ENCODE peak calls at places on chromosomes 13 and 19, in seven cellular contexts. One of them, this sample, is unnamed.

GRCh38 chr13:46158983-46159382 is 23.0 kb downstream of the LCP1 start:
- DNase-seq in lower lobe of right lung: no peak
- DNase-seq in dorsolateral prefrontal cortex: no peak
- DNase-seq in brain microvascular endothelial cell: no peak
- DNase-seq in heart right ventricle: no peak
- DNase-seq in kidney epithelial cell: no peak
- DNase-seq in fibroblast of mammary gland: no peak
- DNase-seq in this sample: no peak

GRCh38 chr19:56477429-56478338 is 539 bp upstream of the ZNF667 start:
- DNase-seq in fibroblast of mammary gland: peak
- DNase-seq in dorsolateral prefrontal cortex: peak
- DNase-seq in heart right ventricle: peak
- DNase-seq in lower lobe of right lung: peak
- DNase-seq in kidney epithelial cell: peak
- DNase-seq in brain microvascular endothelial cell: peak
- DNase-seq in this sample: peak

GRCh38 chr13:112783135-112783945 is 93.5 kb downstream of the ATP11A start:
- DNase-seq in kidney epithelial cell: no peak
- DNase-seq in brain microvascular endothelial cell: peak
- DNase-seq in lower lobe of right lung: peak
- DNase-seq in heart right ventricle: no peak
- DNase-seq in dorsolateral prefrontal cortex: no peak
- DNase-seq in fibroblast of mammary gland: peak
- DNase-seq in this sample: peak

GRCh38 chr19:8340341-8341096 is 2.5 kb downstream of the KANK3 start:
- DNase-seq in lower lobe of right lung: peak
- DNase-seq in dorsolateral prefrontal cortex: no peak
- DNase-seq in brain microvascular endothelial cell: no peak
- DNase-seq in fibroblast of mammary gland: no peak
- DNase-seq in heart right ventricle: peak
- DNase-seq in kidney epithelial cell: no peak
- DNase-seq in this sample: no peak

GRCh38 chr19:45368737-45369340 is 1.5 kb downstream of the ERCC2 start:
- DNase-seq in heart right ventricle: no peak
- DNase-seq in lower lobe of right lung: no peak
- DNase-seq in brain microvascular endothelial cell: no peak
- DNase-seq in kidney epithelial cell: no peak
- DNase-seq in dorsolateral prefrontal cortex: no peak
- DNase-seq in fibroblast of mammary gland: no peak
- DNase-seq in this sample: no peak

GRCh38 chr13:103184413-103184812 is 118.2 kb upstream of the SLC10A2 start:
- DNase-seq in fibroblast of mammary gland: no peak
- DNase-seq in heart right ventricle: no peak
- DNase-seq in dorsolateral prefrontal cortex: no peak
- DNase-seq in brain microvascular endothelial cell: no peak
- DNase-seq in lower lobe of right lung: no peak
- DNase-seq in kidney epithelial cell: no peak
- DNase-seq in this sample: no peak

GRCh38 chr13:22002893-22003292 is 332.0 kb downstream of the FGF9 start:
- DNase-seq in lower lobe of right lung: no peak
- DNase-seq in kidney epithelial cell: no peak
- DNase-seq in dorsolateral prefrontal cortex: no peak
- DNase-seq in brain microvascular endothelial cell: no peak
- DNase-seq in heart right ventricle: no peak
- DNase-seq in fibroblast of mammary gland: no peak
- DNase-seq in this sample: no peak

GRCh38 chr19:2305974-2306806 is 1.8 kb downstream of the LINGO3 start:
- DNase-seq in lower lobe of right lung: no peak
- DNase-seq in heart right ventricle: no peak
- DNase-seq in kidney epithelial cell: no peak
- DNase-seq in brain microvascular endothelial cell: no peak
- DNase-seq in dorsolateral prefrontal cortex: no peak
- DNase-seq in fibroblast of mammary gland: no peak
- DNase-seq in this sample: no peak

GRCh38 chr13:105083986-105084385 is 1451.5 kb downstream of the EFNB2 start:
- DNase-seq in fibroblast of mammary gland: no peak
- DNase-seq in dorsolateral prefrontal cortex: no peak
- DNase-seq in kidney epithelial cell: no peak
- DNase-seq in heart right ventricle: no peak
- DNase-seq in brain microvascular endothelial cell: no peak
- DNase-seq in lower lobe of right lung: no peak
- DNase-seq in this sample: no peak

GRCh38 chr13:46386996-46387851 is at the start of gene RUBCNL:
- DNase-seq in dorsolateral prefrontal cortex: peak
- DNase-seq in heart right ventricle: no peak
- DNase-seq in brain microvascular endothelial cell: peak
- DNase-seq in lower lobe of right lung: peak
- DNase-seq in fibroblast of mammary gland: peak
- DNase-seq in kidney epithelial cell: no peak
- DNase-seq in this sample: no peak

GRCh38 chr19:17370026-17370587 is 7.0 kb downstream of the PLVAP start:
- DNase-seq in brain microvascular endothelial cell: no peak
- DNase-seq in kidney epithelial cell: no peak
- DNase-seq in dorsolateral prefrontal cortex: peak
- DNase-seq in lower lobe of right lung: no peak
- DNase-seq in heart right ventricle: no peak
- DNase-seq in fibroblast of mammary gland: peak
- DNase-seq in this sample: no peak

GRCh38 chr13:99380402-99380801 is 73.2 kb upstream of the GPR183 start:
- DNase-seq in kidney epithelial cell: no peak
- DNase-seq in fibroblast of mammary gland: no peak
- DNase-seq in heart right ventricle: no peak
- DNase-seq in lower lobe of right lung: no peak
- DNase-seq in brain microvascular endothelial cell: no peak
- DNase-seq in dorsolateral prefrontal cortex: no peak
- DNase-seq in this sample: no peak

GRCh38 chr13:83618966-83619365 is 263.3 kb downstream of the SLITRK1 start:
- DNase-seq in fibroblast of mammary gland: peak
- DNase-seq in lower lobe of right lung: no peak
- DNase-seq in kidney epithelial cell: no peak
- DNase-seq in heart right ventricle: no peak
- DNase-seq in dorsolateral prefrontal cortex: no peak
- DNase-seq in brain microvascular endothelial cell: peak
- DNase-seq in this sample: peak

GRCh38 chr13:26695360-26695705 is 65.3 kb downstream of the GPR12 start:
- DNase-seq in dorsolateral prefrontal cortex: no peak
- DNase-seq in kidney epithelial cell: no peak
- DNase-seq in fibroblast of mammary gland: no peak
- DNase-seq in brain microvascular endothelial cell: no peak
- DNase-seq in heart right ventricle: no peak
- DNase-seq in lower lobe of right lung: no peak
- DNase-seq in this sample: no peak

GRCh38 chr13:40613192-40613818 is 53.1 kb downstream of the FOXO1 start:
- DNase-seq in brain microvascular endothelial cell: no peak
- DNase-seq in fibroblast of mammary gland: no peak
- DNase-seq in lower lobe of right lung: no peak
- DNase-seq in heart right ventricle: peak
- DNase-seq in dorsolateral prefrontal cortex: peak
- DNase-seq in kidney epithelial cell: no peak
- DNase-seq in this sample: no peak

GRCh38 chr19:49889687-49890348 is 6.9 kb downstream of the IL4I1 start:
- DNase-seq in lower lobe of right lung: peak
- DNase-seq in dorsolateral prefrontal cortex: peak
- DNase-seq in kidney epithelial cell: no peak
- DNase-seq in fibroblast of mammary gland: peak
- DNase-seq in brain microvascular endothelial cell: peak
- DNase-seq in heart right ventricle: peak
- DNase-seq in this sample: no peak

GRCh38 chr13:26022538-26023292 is 29.1 kb downstream of the SHISA2 start:
- DNase-seq in brain microvascular endothelial cell: peak
- DNase-seq in fibroblast of mammary gland: peak
- DNase-seq in heart right ventricle: peak
- DNase-seq in dorsolateral prefrontal cortex: no peak
- DNase-seq in lower lobe of right lung: peak
- DNase-seq in kidney epithelial cell: peak
- DNase-seq in this sample: peak

GRCh38 chr13:105991622-105992254 is 543.7 kb downstream of the EFNB2 start:
- DNase-seq in kidney epithelial cell: no peak
- DNase-seq in dorsolateral prefrontal cortex: no peak
- DNase-seq in fibroblast of mammary gland: peak
- DNase-seq in heart right ventricle: no peak
- DNase-seq in brain microvascular endothelial cell: peak
- DNase-seq in lower lobe of right lung: no peak
- DNase-seq in this sample: peak

GRCh38 chr19:872266-872951 is 12.9 kb downstream of the CFD start:
- DNase-seq in brain microvascular endothelial cell: no peak
- DNase-seq in heart right ventricle: peak
- DNase-seq in fibroblast of mammary gland: peak
- DNase-seq in dorsolateral prefrontal cortex: no peak
- DNase-seq in lower lobe of right lung: peak
- DNase-seq in kidney epithelial cell: no peak
- DNase-seq in this sample: no peak

DNA sequence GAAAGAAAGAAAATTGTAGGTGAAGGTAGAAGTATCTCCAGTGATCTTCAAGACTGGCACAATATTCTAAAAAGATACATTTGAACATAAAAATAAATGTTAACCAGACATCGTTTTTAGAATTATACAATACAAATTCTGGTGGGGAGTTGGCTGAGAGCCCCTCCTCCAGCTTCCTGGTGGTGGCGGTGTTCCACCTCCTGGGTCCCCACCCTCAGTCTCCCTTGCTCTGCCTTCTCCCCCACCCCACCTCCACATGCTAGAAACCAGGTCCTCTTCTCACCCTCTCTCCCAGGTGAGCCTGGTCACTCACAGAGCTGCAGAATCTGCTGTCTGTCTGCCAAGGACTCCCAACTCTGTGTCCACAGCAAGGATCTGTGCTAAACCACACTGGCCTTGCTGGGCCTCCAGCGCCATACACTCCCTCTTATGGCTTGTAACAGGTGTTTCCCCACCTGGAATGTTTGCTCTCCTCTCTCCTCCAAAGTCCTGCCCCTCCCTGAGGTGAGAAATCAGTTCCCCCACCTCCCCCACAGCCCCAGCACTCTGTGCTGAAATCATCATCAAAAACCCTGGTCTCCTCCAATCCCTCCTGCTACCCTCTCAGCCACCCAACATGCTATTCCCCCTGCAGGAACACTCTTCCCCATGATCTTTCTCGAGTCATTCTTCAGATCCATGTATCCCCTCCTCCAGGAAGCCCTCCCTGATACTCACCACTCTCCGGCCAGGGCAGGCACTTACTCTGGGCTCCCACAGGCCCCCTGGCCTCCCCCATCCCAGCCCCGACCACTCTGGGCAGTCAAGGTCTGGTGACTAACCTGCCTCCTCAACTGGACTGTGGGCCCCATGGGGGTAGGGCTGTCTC is 20.5 kb upstream of the CYP2S1 start:
- DNase-seq in heart right ventricle: no peak
- DNase-seq in dorsolateral prefrontal cortex: no peak
- DNase-seq in fibroblast of mammary gland: no peak
- DNase-seq in lower lobe of right lung: peak
- DNase-seq in brain microvascular endothelial cell: no peak
- DNase-seq in kidney epithelial cell: no peak
- DNase-seq in this sample: no peak
- TF ChIP-seq CTCF in heart right ventricle: no peak
- TF ChIP-seq CTCF in dorsolateral prefrontal cortex: no peak
- TF ChIP-seq CTCF in fibroblast of mammary gland: no peak
- TF ChIP-seq CTCF in lower lobe of right lung: no peak
- TF ChIP-seq CTCF in brain microvascular endothelial cell: no peak
- TF ChIP-seq CTCF in kidney epithelial cell: no peak
- TF ChIP-seq CTCF in this sample: no peak

GRCh38 chr19:7191946-7192691 is 102.1 kb downstream of the INSR start:
- DNase-seq in heart right ventricle: no peak
- DNase-seq in lower lobe of right lung: no peak
- DNase-seq in dorsolateral prefrontal cortex: no peak
- DNase-seq in fibroblast of mammary gland: peak
- DNase-seq in brain microvascular endothelial cell: no peak
- DNase-seq in kidney epithelial cell: no peak
- DNase-seq in this sample: no peak
- H3K4me3 ChIP-seq in heart right ventricle: no peak
- H3K4me3 ChIP-seq in lower lobe of right lung: no peak
- H3K4me3 ChIP-seq in dorsolateral prefrontal cortex: no peak
- H3K4me3 ChIP-seq in fibroblast of mammary gland: no peak
- H3K4me3 ChIP-seq in brain microvascular endothelial cell: no peak
- H3K4me3 ChIP-seq in kidney epithelial cell: no peak
- H3K4me3 ChIP-seq in this sample: no peak

GRCh38 chr19:34555447-34555846 is 73.9 kb downstream of the WTIP start:
- DNase-seq in lower lobe of right lung: no peak
- DNase-seq in kidney epithelial cell: no peak
- DNase-seq in heart right ventricle: no peak
- DNase-seq in dorsolateral prefrontal cortex: no peak
- DNase-seq in fibroblast of mammary gland: peak
- DNase-seq in brain microvascular endothelial cell: peak
- DNase-seq in this sample: no peak
- TF ChIP-seq CTCF in lower lobe of right lung: no peak
- TF ChIP-seq CTCF in kidney epithelial cell: peak
- TF ChIP-seq CTCF in heart right ventricle: peak
- TF ChIP-seq CTCF in dorsolateral prefrontal cortex: no peak
- TF ChIP-seq CTCF in fibroblast of mammary gland: no peak
- TF ChIP-seq CTCF in brain microvascular endothelial cell: peak
- TF ChIP-seq CTCF in this sample: no peak

GRCh38 chr19:30366282-30366681 is 5.9 kb upstream of the ZNF536 start:
- DNase-seq in brain microvascular endothelial cell: no peak
- DNase-seq in fibroblast of mammary gland: no peak
- DNase-seq in dorsolateral prefrontal cortex: no peak
- DNase-seq in lower lobe of right lung: no peak
- DNase-seq in heart right ventricle: no peak
- DNase-seq in kidney epithelial cell: no peak
- DNase-seq in this sample: no peak

GRCh38 chr19:30367421-30367820 is 4.8 kb upstream of the ZNF536 start:
- DNase-seq in dorsolateral prefrontal cortex: no peak
- DNase-seq in heart right ventricle: no peak
- DNase-seq in lower lobe of right lung: no peak
- DNase-seq in fibroblast of mammary gland: no peak
- DNase-seq in brain microvascular endothelial cell: no peak
- DNase-seq in kidney epithelial cell: no peak
- DNase-seq in this sample: no peak

GRCh38 chr19:30367001-30367400 is 5.2 kb upstream of the ZNF536 start:
- DNase-seq in kidney epithelial cell: no peak
- DNase-seq in lower lobe of right lung: no peak
- DNase-seq in brain microvascular endothelial cell: no peak
- DNase-seq in dorsolateral prefrontal cortex: no peak
- DNase-seq in fibroblast of mammary gland: no peak
- DNase-seq in heart right ventricle: no peak
- DNase-seq in this sample: no peak

GRCh38 chr19:30363073-30363472 is 9.1 kb upstream of the ZNF536 start:
- DNase-seq in dorsolateral prefrontal cortex: no peak
- DNase-seq in kidney epithelial cell: no peak
- DNase-seq in heart right ventricle: no peak
- DNase-seq in lower lobe of right lung: no peak
- DNase-seq in fibroblast of mammary gland: no peak
- DNase-seq in brain microvascular endothelial cell: no peak
- DNase-seq in this sample: no peak

DNA sequence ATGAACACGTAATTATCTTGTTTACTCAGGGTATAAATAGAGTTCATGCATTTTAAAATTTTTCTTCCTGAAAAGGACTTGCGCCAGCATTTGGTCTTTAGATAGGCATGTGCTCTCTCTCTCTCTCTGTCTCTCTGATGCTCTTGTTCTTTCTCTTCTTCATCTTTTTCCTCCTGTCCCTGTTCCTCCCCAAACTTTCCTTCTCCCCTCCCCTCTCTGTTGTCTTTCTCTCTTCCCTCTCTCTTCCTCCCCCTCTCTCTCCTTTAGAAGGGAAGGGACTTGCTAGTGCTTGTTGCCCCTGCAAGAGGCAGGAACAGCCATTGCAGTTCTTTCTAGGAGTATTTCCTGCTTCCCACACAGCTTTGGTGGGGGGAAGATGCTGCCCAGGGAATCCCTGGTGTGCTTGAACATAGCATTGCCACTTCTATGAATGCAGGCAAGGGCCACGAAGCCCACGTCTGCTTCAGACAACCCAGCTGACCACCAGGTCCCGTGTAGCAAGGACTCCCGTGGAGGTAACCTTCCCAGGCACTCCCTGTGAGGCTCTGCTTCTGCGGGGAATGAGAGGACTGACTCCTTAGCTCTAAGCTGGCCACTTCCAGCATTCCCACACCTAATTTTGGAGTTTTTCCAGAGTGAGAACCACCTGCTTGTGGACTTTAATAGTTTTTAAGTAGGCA is 6.9 kb upstream of the ZNF536 start:
- DNase-seq in heart right ventricle: no peak
- DNase-seq in brain microvascular endothelial cell: no peak
- DNase-seq in kidney epithelial cell: no peak
- DNase-seq in fibroblast of mammary gland: no peak
- DNase-seq in dorsolateral prefrontal cortex: no peak
- DNase-seq in lower lobe of right lung: no peak
- DNase-seq in this sample: no peak
- H3K4me3 ChIP-seq in heart right ventricle: no peak
- H3K4me3 ChIP-seq in brain microvascular endothelial cell: no peak
- H3K4me3 ChIP-seq in kidney epithelial cell: no peak
- H3K4me3 ChIP-seq in fibroblast of mammary gland: no peak
- H3K4me3 ChIP-seq in dorsolateral prefrontal cortex: no peak
- H3K4me3 ChIP-seq in lower lobe of right lung: no peak
- H3K4me3 ChIP-seq in this sample: no peak